ENCODE peak calls at places on chromosome 1, in nine cellular contexts. X is GM04504, Y is NCI-H460, F is Right ventricle myocardium inferior, V is epithelial cell of esophagus, M is omental fat pad, P is HS-5, I is NCI-H1105 treated with DMSO at 0.1 percent for 48 hours, J is AG08396. G is an unnamed sample.

GRCh38 chr1:50108497-50109073 is at the start of gene ELAVL4:
- DNase-seq in F (no peak), Y (no peak), M (no peak), P (no peak), X (no peak), J (no peak), V (no peak), I (no peak), G (no peak)

GRCh38 chr1:77271851-77272250 is 10.0 kb upstream of the AK5 start:
- DNase-seq in P (peak; percentile 63), I (no peak), J (peak; percentile 29), F (no peak), X (no peak), V (no peak), Y (no peak), M (no peak), G (peak; percentile 20)

GRCh38 chr1:176122282-176122681 is 84.8 kb downstream of the COP1 start:
- DNase-seq in F (no peak), V (no peak), I (no peak), J (no peak), P (no peak), M (no peak), X (no peak), Y (no peak), G (no peak)

GRCh38 chr1:173864179-173864867 is 3.5 kb downstream of the GAS5 start:
- DNase-seq in V (no peak), F (no peak), I (no peak), J (no peak), Y (no peak), P (no peak), X (no peak), M (no peak), G (no peak)

GRCh38 chr1:65147424-65148177 is 402 bp upstream of the AK4 start:
- DNase-seq in X (no peak), V (peak; percentile 66), P (no peak), F (peak; percentile 84), M (no peak), Y (no peak), I (peak; percentile 11), J (peak; percentile 44), G (no peak)

GRCh38 chr1:146034976-146035469 is 13.5 kb upstream of the HJV start:
- DNase-seq in P (no peak), F (no peak), I (no peak), Y (peak; percentile 59), X (no peak), J (no peak), V (no peak), M (no peak), G (no peak)

GRCh38 chr1:231215676-231216385 is 25.2 kb upstream of the GNPAT start:
- DNase-seq in Y (no peak), J (no peak), F (no peak), X (no peak), V (no peak), P (no peak), I (no peak), M (no peak), G (no peak)

GRCh38 chr1:46301406-46302090 is 1.9 kb downstream of the LRRC41 start:
- DNase-seq in F (peak; percentile 77), V (peak; percentile 31), P (no peak), Y (peak; percentile 7), I (no peak), M (no peak), J (peak; percentile 49), X (no peak), G (peak; percentile 16)

GRCh38 chr1:45230537-45230936 is 24.1 kb upstream of the ZSWIM5 start:
- DNase-seq in P (no peak), M (no peak), V (peak; percentile 40), F (no peak), X (no peak), J (no peak), Y (no peak), I (no peak), G (no peak)

GRCh38 chr1:204837440-204838084 is 33.1 kb upstream of the NFASC start:
- DNase-seq in I (no peak), J (peak; percentile 76), F (no peak), Y (peak; percentile 54), V (peak; percentile 66), M (no peak), P (no peak), X (peak; percentile 32), G (peak; percentile 46)

GRCh38 chr1:156510709-156511108 is 10.1 kb upstream of the MEF2D start:
- DNase-seq in J (peak; percentile 80), M (no peak), F (peak; percentile 86), V (peak; percentile 19), I (no peak), P (no peak), Y (no peak), X (peak; percentile 81), G (no peak)

GRCh38 chr1:211336161-211336560 is 9.5 kb downstream of the TRAF5 start:
- DNase-seq in J (no peak), I (no peak), F (no peak), M (no peak), V (no peak), X (no peak), P (no peak), Y (no peak), G (no peak)

GRCh38 chr1:23810818-23811420 is 10.4 kb upstream of the GALE start:
- DNase-seq in I (peak; percentile 29), Y (no peak), M (no peak), V (peak; percentile 61), F (no peak), J (peak; percentile 50), X (no peak), P (no peak), G (no peak)

GRCh38 chr1:1889847-1890505 is 911 bp downstream of the GNB1 start:
- DNase-seq in J (peak; percentile 73), V (peak; percentile 43), F (peak; percentile 95), M (no peak), X (no peak), P (no peak), Y (no peak), I (no peak), G (peak; percentile 19)

GRCh38 chr1:55868026-55868425 is 652.9 kb upstream of the USP24 start:
- DNase-seq in X (peak; percentile 17), P (no peak), M (no peak), J (peak; percentile 10), V (no peak), Y (no peak), F (no peak), I (peak; percentile 92), G (peak; percentile 1)